ENCODE peak calls at places on chromosomes 12 and 14, in eight cellular contexts. One of them, this sample, is unnamed.

GRCh38 chr14:74221741-74222140 is 17.5 kb upstream of the VSX2 start:
- DNase-seq in uterus: no peak
- DNase-seq in NB4: no peak
- DNase-seq in gastrocnemius medialis: no peak
- DNase-seq in Peyer's patch: no peak
- DNase-seq in transverse colon: no peak
- DNase-seq in A549: no peak
- DNase-seq in suprapubic skin: no peak
- DNase-seq in this sample: no peak

GRCh38 chr12:87280356-87280755 is 748.8 kb downstream of the C12orf50 start:
- DNase-seq in transverse colon: no peak
- DNase-seq in Peyer's patch: no peak
- DNase-seq in suprapubic skin: no peak
- DNase-seq in uterus: no peak
- DNase-seq in A549: no peak
- DNase-seq in NB4: peak
- DNase-seq in gastrocnemius medialis: no peak
- DNase-seq in this sample: no peak

GRCh38 chr12:6923003-6923732 is 4.6 kb upstream of the ATN1 start:
- DNase-seq in uterus: no peak
- DNase-seq in gastrocnemius medialis: no peak
- DNase-seq in suprapubic skin: no peak
- DNase-seq in NB4: no peak
- DNase-seq in A549: no peak
- DNase-seq in Peyer's patch: no peak
- DNase-seq in transverse colon: no peak
- DNase-seq in this sample: no peak

GRCh38 chr14:100164808-100165207 is 5.4 kb upstream of the DEGS2 start:
- DNase-seq in suprapubic skin: no peak
- DNase-seq in A549: no peak
- DNase-seq in gastrocnemius medialis: no peak
- DNase-seq in Peyer's patch: no peak
- DNase-seq in NB4: no peak
- DNase-seq in transverse colon: no peak
- DNase-seq in uterus: no peak
- DNase-seq in this sample: no peak

GRCh38 chr12:19759229-19759628 is 319.9 kb downstream of the AEBP2 start:
- DNase-seq in suprapubic skin: no peak
- DNase-seq in uterus: no peak
- DNase-seq in A549: peak
- DNase-seq in gastrocnemius medialis: no peak
- DNase-seq in transverse colon: no peak
- DNase-seq in Peyer's patch: no peak
- DNase-seq in NB4: no peak
- DNase-seq in this sample: no peak

GRCh38 chr14:58992935-58993334 is 195.5 kb upstream of the DAAM1 start:
- DNase-seq in NB4: no peak
- DNase-seq in uterus: no peak
- DNase-seq in Peyer's patch: no peak
- DNase-seq in suprapubic skin: no peak
- DNase-seq in A549: no peak
- DNase-seq in transverse colon: no peak
- DNase-seq in gastrocnemius medialis: no peak
- DNase-seq in this sample: no peak

GRCh38 chr12:62683724-62684501 is 217.3 kb downstream of the MON2 start:
- DNase-seq in gastrocnemius medialis: peak
- DNase-seq in A549: no peak
- DNase-seq in NB4: no peak
- DNase-seq in uterus: peak
- DNase-seq in suprapubic skin: peak
- DNase-seq in Peyer's patch: peak
- DNase-seq in transverse colon: peak
- DNase-seq in this sample: peak

GRCh38 chr12:182381-182883 is 31.5 kb downstream of the SLC6A12 start:
- DNase-seq in transverse colon: no peak
- DNase-seq in suprapubic skin: no peak
- DNase-seq in uterus: no peak
- DNase-seq in A549: peak
- DNase-seq in NB4: peak
- DNase-seq in gastrocnemius medialis: no peak
- DNase-seq in Peyer's patch: no peak
- DNase-seq in this sample: no peak

GRCh38 chr12:82817368-82817767 is 130.7 kb downstream of the TMTC2 start:
- DNase-seq in gastrocnemius medialis: no peak
- DNase-seq in A549: no peak
- DNase-seq in Peyer's patch: no peak
- DNase-seq in NB4: no peak
- DNase-seq in suprapubic skin: no peak
- DNase-seq in transverse colon: no peak
- DNase-seq in uterus: no peak
- DNase-seq in this sample: no peak

GRCh38 chr12:99852666-99853065 is 132.1 kb downstream of the ANKS1B start:
- DNase-seq in NB4: peak
- DNase-seq in gastrocnemius medialis: no peak
- DNase-seq in uterus: no peak
- DNase-seq in A549: no peak
- DNase-seq in suprapubic skin: no peak
- DNase-seq in transverse colon: no peak
- DNase-seq in Peyer's patch: no peak
- DNase-seq in this sample: no peak

GRCh38 chr12:125403145-125403789 is 338.0 kb downstream of the AACS start:
- DNase-seq in gastrocnemius medialis: no peak
- DNase-seq in suprapubic skin: no peak
- DNase-seq in transverse colon: no peak
- DNase-seq in Peyer's patch: peak
- DNase-seq in A549: peak
- DNase-seq in uterus: no peak
- DNase-seq in NB4: peak
- DNase-seq in this sample: no peak

GRCh38 chr12:108146035-108146893 is 17.2 kb downstream of the WSCD2 start:
- DNase-seq in A549: no peak
- DNase-seq in Peyer's patch: no peak
- DNase-seq in uterus: no peak
- DNase-seq in NB4: no peak
- DNase-seq in gastrocnemius medialis: no peak
- DNase-seq in transverse colon: no peak
- DNase-seq in suprapubic skin: no peak
- DNase-seq in this sample: no peak

GRCh38 chr14:76904740-76905569 is 78.7 kb downstream of the LRRC74A start:
- DNase-seq in uterus: peak
- DNase-seq in Peyer's patch: peak
- DNase-seq in transverse colon: peak
- DNase-seq in gastrocnemius medialis: no peak
- DNase-seq in suprapubic skin: no peak
- DNase-seq in NB4: peak
- DNase-seq in A549: peak
- DNase-seq in this sample: peak

GRCh38 chr12:18690653-18691052 is 47.2 kb downstream of the PLCZ1 start:
- DNase-seq in uterus: no peak
- DNase-seq in A549: peak
- DNase-seq in Peyer's patch: no peak
- DNase-seq in NB4: no peak
- DNase-seq in suprapubic skin: no peak
- DNase-seq in transverse colon: no peak
- DNase-seq in gastrocnemius medialis: no peak
- DNase-seq in this sample: no peak

GRCh38 chr14:96626916-96627315 is 124.7 kb downstream of the PAPOLA start:
- DNase-seq in uterus: peak
- DNase-seq in suprapubic skin: peak
- DNase-seq in A549: no peak
- DNase-seq in gastrocnemius medialis: no peak
- DNase-seq in transverse colon: no peak
- DNase-seq in Peyer's patch: no peak
- DNase-seq in NB4: no peak
- DNase-seq in this sample: peak

DNA sequence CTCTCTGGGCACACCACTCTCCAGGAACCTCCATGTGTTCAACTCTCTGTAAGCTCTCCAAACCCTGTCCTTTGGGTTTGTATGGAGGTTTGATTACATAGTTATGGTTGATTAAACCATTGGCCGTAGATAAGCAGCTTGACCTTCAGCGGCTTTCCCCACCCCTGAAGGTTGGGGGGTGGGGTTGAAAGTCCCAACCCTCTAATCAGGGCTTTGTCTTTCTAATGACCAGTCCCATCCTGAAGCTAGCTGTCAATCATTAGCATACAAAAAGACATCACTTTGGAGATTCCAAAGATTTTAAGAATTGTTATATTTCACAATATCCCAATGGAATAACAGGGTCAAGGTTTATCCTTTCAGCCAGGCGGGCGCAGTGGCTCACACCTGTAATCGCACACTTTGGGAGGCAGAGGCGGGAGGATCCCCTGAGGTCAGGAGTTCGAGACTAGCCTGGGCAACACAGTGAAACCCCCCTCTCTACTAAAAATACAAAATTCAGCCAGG is 8.4 kb downstream of the FAM186A start:
- DNase-seq in transverse colon: no peak
- DNase-seq in gastrocnemius medialis: no peak
- DNase-seq in NB4: no peak
- DNase-seq in Peyer's patch: no peak
- DNase-seq in uterus: no peak
- DNase-seq in A549: no peak
- DNase-seq in suprapubic skin: no peak
- DNase-seq in this sample: no peak
- H3K4me3 ChIP-seq in transverse colon: no peak
- H3K4me3 ChIP-seq in gastrocnemius medialis: no peak
- H3K4me3 ChIP-seq in NB4: no peak
- H3K4me3 ChIP-seq in Peyer's patch: no peak
- H3K4me3 ChIP-seq in uterus: no peak
- H3K4me3 ChIP-seq in A549: no peak
- H3K4me3 ChIP-seq in suprapubic skin: no peak
- H3K4me3 ChIP-seq in this sample: no peak

DNA sequence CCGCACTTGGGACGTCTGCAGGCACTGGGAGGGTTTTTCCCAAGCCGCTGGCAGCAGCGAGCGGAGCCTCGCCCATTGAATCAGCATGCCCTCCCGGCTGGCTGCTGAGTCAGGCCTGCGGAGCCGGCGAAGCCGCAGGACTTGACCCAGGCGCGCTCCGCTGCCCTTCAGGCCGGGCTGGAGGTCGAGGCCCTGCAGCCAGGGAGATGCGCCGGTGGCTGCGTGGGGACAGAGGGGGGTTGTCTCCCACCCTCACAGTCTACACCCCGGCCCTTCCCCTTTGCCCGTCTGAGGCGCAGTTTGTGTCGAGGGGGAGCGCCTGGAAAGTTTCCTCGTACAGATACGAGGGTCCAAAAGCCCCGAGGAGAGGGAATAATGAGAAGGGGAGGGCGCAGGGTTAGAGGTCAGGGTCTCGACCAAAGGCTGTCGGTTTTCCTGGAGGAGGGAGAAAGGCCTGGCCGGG is 759 bp upstream of the KLC1 start:
- DNase-seq in suprapubic skin: peak
- DNase-seq in transverse colon: peak
- DNase-seq in NB4: peak
- DNase-seq in gastrocnemius medialis: peak
- DNase-seq in A549: peak
- DNase-seq in Peyer's patch: peak
- DNase-seq in uterus: peak
- DNase-seq in this sample: peak
- TF ChIP-seq POLR2A in suprapubic skin: peak
- TF ChIP-seq POLR2A in transverse colon: peak
- TF ChIP-seq POLR2A in NB4: no peak
- TF ChIP-seq POLR2A in gastrocnemius medialis: peak
- TF ChIP-seq POLR2A in A549: peak
- TF ChIP-seq POLR2A in Peyer's patch: peak
- TF ChIP-seq POLR2A in uterus: peak
- TF ChIP-seq POLR2A in this sample: no peak

DNA sequence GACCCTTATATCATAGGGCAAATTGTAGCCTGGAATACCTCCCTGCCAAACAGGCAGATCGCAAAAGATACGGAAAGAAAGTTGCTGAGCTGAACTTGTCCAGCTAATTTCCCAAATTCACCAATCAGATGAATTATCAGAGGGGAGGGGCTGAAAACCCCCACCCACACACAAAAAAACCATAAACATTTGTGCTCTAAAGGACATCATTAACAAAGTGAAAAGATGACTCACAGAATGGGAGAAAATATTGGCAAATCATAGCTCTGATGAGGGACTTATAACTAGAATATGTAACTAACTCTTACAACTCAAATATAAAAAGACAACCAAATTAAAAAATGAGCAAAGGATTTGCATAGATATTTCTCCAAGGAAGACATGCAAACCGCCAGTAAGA is 36.3 kb downstream of the PTHLH start:
- DNase-seq in A549: no peak
- DNase-seq in suprapubic skin: no peak
- DNase-seq in gastrocnemius medialis: no peak
- DNase-seq in transverse colon: no peak
- DNase-seq in NB4: peak
- DNase-seq in Peyer's patch: no peak
- DNase-seq in uterus: no peak
- DNase-seq in this sample: no peak
- TF ChIP-seq CTCF in A549: no peak
- TF ChIP-seq CTCF in suprapubic skin: no peak
- TF ChIP-seq CTCF in gastrocnemius medialis: no peak
- TF ChIP-seq CTCF in transverse colon: no peak
- TF ChIP-seq CTCF in NB4: no peak
- TF ChIP-seq CTCF in Peyer's patch: no peak
- TF ChIP-seq CTCF in uterus: no peak
- TF ChIP-seq CTCF in this sample: no peak

DNA sequence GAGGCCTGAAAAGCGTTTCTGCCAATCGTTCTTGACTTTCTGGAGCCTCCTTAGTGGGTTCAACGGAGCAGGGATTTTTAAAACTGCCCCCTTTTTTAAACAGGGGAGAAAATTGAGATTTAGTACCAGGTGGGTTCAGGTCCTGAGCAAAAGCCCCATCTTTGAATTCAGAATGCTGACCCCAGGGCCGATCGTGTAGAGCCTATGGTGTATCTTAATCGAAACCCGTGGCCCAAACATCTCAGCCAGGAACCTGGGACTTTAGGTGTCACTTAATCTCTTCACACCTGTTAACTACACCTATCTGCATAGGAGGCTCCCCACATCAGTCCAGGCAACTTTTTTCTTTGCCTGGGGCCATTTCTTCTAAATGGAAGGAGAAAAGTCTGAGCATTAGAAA is 6.4 kb upstream of the TBX5 start:
- DNase-seq in transverse colon: no peak
- DNase-seq in A549: no peak
- DNase-seq in NB4: no peak
- DNase-seq in uterus: no peak
- DNase-seq in suprapubic skin: no peak
- DNase-seq in gastrocnemius medialis: no peak
- DNase-seq in Peyer's patch: no peak
- DNase-seq in this sample: no peak
- H3K4me3 ChIP-seq in transverse colon: no peak
- H3K4me3 ChIP-seq in A549: no peak
- H3K4me3 ChIP-seq in NB4: no peak
- H3K4me3 ChIP-seq in uterus: no peak
- H3K4me3 ChIP-seq in suprapubic skin: no peak
- H3K4me3 ChIP-seq in gastrocnemius medialis: no peak
- H3K4me3 ChIP-seq in Peyer's patch: no peak
- H3K4me3 ChIP-seq in this sample: no peak